ENCODE peak calls at places on chromosomes 13 and 19, in ten cellular contexts. One of them, this sample, is unnamed. For H3K9me3, the result is how much of the 10 kb centered on the place peaks cover.

GRCh38 chr13:112446347-112446861 is 70.2 kb downstream of the SPACA7 start:
- DNase-seq in upper lobe of left lung: peak
- DNase-seq in heart right ventricle: no peak
- DNase-seq in cardiac muscle cell: no peak
- DNase-seq in tibial nerve: no peak
- DNase-seq in breast epithelium: no peak
- DNase-seq in heart left ventricle: no peak
- DNase-seq in AG04450: no peak
- DNase-seq in stomach: peak
- DNase-seq in ascending aorta: no peak
- DNase-seq in this sample: no peak

GRCh38 chr13:44086389-44086788 is 206.7 kb downstream of the LACC1 start:
- DNase-seq in upper lobe of left lung: no peak
- DNase-seq in heart right ventricle: no peak
- DNase-seq in cardiac muscle cell: no peak
- DNase-seq in tibial nerve: no peak
- DNase-seq in breast epithelium: no peak
- DNase-seq in heart left ventricle: no peak
- DNase-seq in AG04450: no peak
- DNase-seq in stomach: no peak
- DNase-seq in ascending aorta: no peak
- DNase-seq in this sample: no peak

GRCh38 chr13:99605417-99606321 is 104.4 kb downstream of the TM9SF2 start:
- DNase-seq in upper lobe of left lung: peak
- DNase-seq in heart right ventricle: peak
- DNase-seq in cardiac muscle cell: peak
- DNase-seq in tibial nerve: no peak
- DNase-seq in breast epithelium: no peak
- DNase-seq in heart left ventricle: peak
- DNase-seq in AG04450: no peak
- DNase-seq in stomach: peak
- DNase-seq in ascending aorta: no peak
- DNase-seq in this sample: peak

GRCh38 chr13:77036294-77036693 is 9.3 kb upstream of the FBXL3 start:
- DNase-seq in upper lobe of left lung: no peak
- DNase-seq in heart right ventricle: no peak
- DNase-seq in cardiac muscle cell: no peak
- DNase-seq in tibial nerve: no peak
- DNase-seq in breast epithelium: no peak
- DNase-seq in heart left ventricle: no peak
- DNase-seq in AG04450: no peak
- DNase-seq in stomach: no peak
- DNase-seq in ascending aorta: no peak
- DNase-seq in this sample: no peak

GRCh38 chr13:112959206-112959605 is 9.8 kb upstream of the MCF2L start:
- DNase-seq in upper lobe of left lung: peak
- DNase-seq in heart right ventricle: peak
- DNase-seq in cardiac muscle cell: no peak
- DNase-seq in tibial nerve: no peak
- DNase-seq in breast epithelium: peak
- DNase-seq in heart left ventricle: peak
- DNase-seq in AG04450: no peak
- DNase-seq in stomach: no peak
- DNase-seq in ascending aorta: no peak
- DNase-seq in this sample: no peak

GRCh38 chr13:76994281-76994680 is 2.4 kb downstream of the CLN5 start:
- DNase-seq in upper lobe of left lung: no peak
- DNase-seq in heart right ventricle: no peak
- DNase-seq in cardiac muscle cell: no peak
- DNase-seq in tibial nerve: no peak
- DNase-seq in breast epithelium: no peak
- DNase-seq in heart left ventricle: no peak
- DNase-seq in AG04450: no peak
- DNase-seq in stomach: no peak
- DNase-seq in ascending aorta: no peak
- DNase-seq in this sample: no peak

GRCh38 chr13:94494021-94494420 is 14.5 kb upstream of the DCT start:
- DNase-seq in upper lobe of left lung: no peak
- DNase-seq in heart right ventricle: no peak
- DNase-seq in cardiac muscle cell: no peak
- DNase-seq in tibial nerve: no peak
- DNase-seq in breast epithelium: no peak
- DNase-seq in heart left ventricle: no peak
- DNase-seq in AG04450: no peak
- DNase-seq in stomach: no peak
- DNase-seq in ascending aorta: no peak
- DNase-seq in this sample: no peak

GRCh38 chr13:74290324-74290773 is 156.1 kb upstream of the KLF12 start:
- DNase-seq in upper lobe of left lung: peak
- DNase-seq in heart right ventricle: peak
- DNase-seq in cardiac muscle cell: peak
- DNase-seq in tibial nerve: no peak
- DNase-seq in breast epithelium: peak
- DNase-seq in heart left ventricle: peak
- DNase-seq in AG04450: peak
- DNase-seq in stomach: no peak
- DNase-seq in ascending aorta: no peak
- DNase-seq in this sample: peak

GRCh38 chr13:111247552-111247951 is 72.9 kb upstream of the TEX29 start:
- DNase-seq in upper lobe of left lung: no peak
- DNase-seq in heart right ventricle: peak
- DNase-seq in cardiac muscle cell: peak
- DNase-seq in tibial nerve: no peak
- DNase-seq in breast epithelium: peak
- DNase-seq in heart left ventricle: no peak
- DNase-seq in AG04450: no peak
- DNase-seq in stomach: peak
- DNase-seq in ascending aorta: no peak
- DNase-seq in this sample: no peak

GRCh38 chr13:111245781-111246384 is 74.6 kb upstream of the TEX29 start:
- DNase-seq in upper lobe of left lung: no peak
- DNase-seq in heart right ventricle: no peak
- DNase-seq in cardiac muscle cell: no peak
- DNase-seq in tibial nerve: no peak
- DNase-seq in breast epithelium: no peak
- DNase-seq in heart left ventricle: no peak
- DNase-seq in AG04450: no peak
- DNase-seq in stomach: no peak
- DNase-seq in ascending aorta: no peak
- DNase-seq in this sample: no peak

GRCh38 chr13:111251646-111252448 is 68.6 kb upstream of the TEX29 start:
- DNase-seq in upper lobe of left lung: no peak
- DNase-seq in heart right ventricle: no peak
- DNase-seq in cardiac muscle cell: peak
- DNase-seq in tibial nerve: no peak
- DNase-seq in breast epithelium: no peak
- DNase-seq in heart left ventricle: no peak
- DNase-seq in AG04450: no peak
- DNase-seq in stomach: no peak
- DNase-seq in ascending aorta: no peak
- DNase-seq in this sample: no peak

GRCh38 chr13:111249637-111250360 is 70.6 kb upstream of the TEX29 start:
- DNase-seq in upper lobe of left lung: no peak
- DNase-seq in heart right ventricle: no peak
- DNase-seq in cardiac muscle cell: no peak
- DNase-seq in tibial nerve: no peak
- DNase-seq in breast epithelium: no peak
- DNase-seq in heart left ventricle: no peak
- DNase-seq in AG04450: no peak
- DNase-seq in stomach: no peak
- DNase-seq in ascending aorta: no peak
- DNase-seq in this sample: no peak

GRCh38 chr13:111248822-111249221 is 71.6 kb upstream of the TEX29 start:
- DNase-seq in upper lobe of left lung: no peak
- DNase-seq in heart right ventricle: no peak
- DNase-seq in cardiac muscle cell: no peak
- DNase-seq in tibial nerve: no peak
- DNase-seq in breast epithelium: no peak
- DNase-seq in heart left ventricle: no peak
- DNase-seq in AG04450: no peak
- DNase-seq in stomach: no peak
- DNase-seq in ascending aorta: no peak
- DNase-seq in this sample: no peak
- H3K27ac ChIP-seq in upper lobe of left lung: no peak
- H3K27ac ChIP-seq in heart right ventricle: peak
- H3K27ac ChIP-seq in cardiac muscle cell: peak
- H3K27ac ChIP-seq in tibial nerve: no peak
- H3K27ac ChIP-seq in breast epithelium: no peak
- H3K27ac ChIP-seq in heart left ventricle: peak
- H3K27ac ChIP-seq in AG04450: no peak
- H3K27ac ChIP-seq in stomach: no peak
- H3K27ac ChIP-seq in ascending aorta: no peak
- H3K27ac ChIP-seq in this sample: no peak

GRCh38 chr19:16327501-16327900 is 2.9 kb downstream of the KLF2 start:
- DNase-seq in upper lobe of left lung: no peak
- DNase-seq in heart right ventricle: no peak
- DNase-seq in cardiac muscle cell: no peak
- DNase-seq in tibial nerve: no peak
- DNase-seq in breast epithelium: no peak
- DNase-seq in heart left ventricle: no peak
- DNase-seq in AG04450: no peak
- DNase-seq in stomach: no peak
- DNase-seq in ascending aorta: no peak
- DNase-seq in this sample: peak

GRCh38 chr19:16330368-16330801 is 5.8 kb downstream of the KLF2 start:
- DNase-seq in upper lobe of left lung: peak
- DNase-seq in heart right ventricle: peak
- DNase-seq in cardiac muscle cell: no peak
- DNase-seq in tibial nerve: no peak
- DNase-seq in breast epithelium: no peak
- DNase-seq in heart left ventricle: peak
- DNase-seq in AG04450: no peak
- DNase-seq in stomach: peak
- DNase-seq in ascending aorta: peak
- DNase-seq in this sample: peak

GRCh38 chr19:16327911-16328823 is 3.5 kb downstream of the KLF2 start:
- DNase-seq in upper lobe of left lung: peak
- DNase-seq in heart right ventricle: peak
- DNase-seq in cardiac muscle cell: no peak
- DNase-seq in tibial nerve: peak
- DNase-seq in breast epithelium: peak
- DNase-seq in heart left ventricle: peak
- DNase-seq in AG04450: peak
- DNase-seq in stomach: peak
- DNase-seq in ascending aorta: peak
- DNase-seq in this sample: peak

GRCh38 chr19:16327131-16327450 is 2.5 kb downstream of the KLF2 start:
- DNase-seq in upper lobe of left lung: no peak
- DNase-seq in heart right ventricle: no peak
- DNase-seq in cardiac muscle cell: no peak
- DNase-seq in tibial nerve: no peak
- DNase-seq in breast epithelium: no peak
- DNase-seq in heart left ventricle: no peak
- DNase-seq in AG04450: no peak
- DNase-seq in stomach: no peak
- DNase-seq in ascending aorta: no peak
- DNase-seq in this sample: no peak

GRCh38 chr19:16328824-16329482 is 4.3 kb downstream of the KLF2 start:
- DNase-seq in upper lobe of left lung: peak
- DNase-seq in heart right ventricle: no peak
- DNase-seq in cardiac muscle cell: no peak
- DNase-seq in tibial nerve: no peak
- DNase-seq in breast epithelium: no peak
- DNase-seq in heart left ventricle: peak
- DNase-seq in AG04450: no peak
- DNase-seq in stomach: no peak
- DNase-seq in ascending aorta: no peak
- DNase-seq in this sample: peak
- TF ChIP-seq CTCF in upper lobe of left lung: no peak
- TF ChIP-seq CTCF in heart right ventricle: no peak
- TF ChIP-seq CTCF in cardiac muscle cell: peak
- TF ChIP-seq CTCF in tibial nerve: no peak
- TF ChIP-seq CTCF in breast epithelium: no peak
- TF ChIP-seq CTCF in heart left ventricle: no peak
- TF ChIP-seq CTCF in AG04450: no peak
- TF ChIP-seq CTCF in stomach: no peak
- TF ChIP-seq CTCF in ascending aorta: no peak
- TF ChIP-seq CTCF in this sample: no peak

GRCh38 chr19:36674201-36674600 is 7.6 kb upstream of the ZNF461 start:
- DNase-seq in upper lobe of left lung: no peak
- DNase-seq in heart right ventricle: no peak
- DNase-seq in cardiac muscle cell: no peak
- DNase-seq in tibial nerve: no peak
- DNase-seq in breast epithelium: no peak
- DNase-seq in heart left ventricle: no peak
- DNase-seq in AG04450: no peak
- DNase-seq in stomach: no peak
- DNase-seq in ascending aorta: no peak
- DNase-seq in this sample: no peak

GRCh38 chr19:36668646-36669045 is 2.0 kb upstream of the ZNF461 start:
- DNase-seq in upper lobe of left lung: no peak
- DNase-seq in heart right ventricle: no peak
- DNase-seq in cardiac muscle cell: no peak
- DNase-seq in tibial nerve: no peak
- DNase-seq in breast epithelium: no peak
- DNase-seq in heart left ventricle: no peak
- DNase-seq in AG04450: no peak
- DNase-seq in stomach: no peak
- DNase-seq in ascending aorta: no peak
- DNase-seq in this sample: no peak

DNA sequence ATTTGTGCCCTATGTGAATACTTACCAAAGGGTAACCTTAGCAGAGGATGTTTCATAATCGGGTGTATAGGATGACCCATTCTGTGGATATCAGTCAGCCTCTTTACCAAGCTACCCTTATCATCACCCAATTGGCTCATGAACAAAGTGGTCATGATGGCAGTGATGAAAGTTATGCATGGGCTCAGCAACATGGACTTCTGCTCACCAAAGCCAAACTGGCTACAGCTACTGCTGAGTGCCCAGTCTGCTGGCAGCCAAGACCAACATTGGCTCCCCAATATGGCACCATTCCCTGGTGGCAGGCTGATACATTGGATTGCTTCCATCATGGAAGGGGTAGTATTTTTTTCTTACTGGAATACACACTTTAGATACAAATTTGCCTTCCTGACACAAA is 5.7 kb upstream of the ZNF461 start:
- DNase-seq in upper lobe of left lung: no peak
- DNase-seq in heart right ventricle: no peak
- DNase-seq in cardiac muscle cell: no peak
- DNase-seq in tibial nerve: no peak
- DNase-seq in breast epithelium: no peak
- DNase-seq in heart left ventricle: no peak
- DNase-seq in AG04450: no peak
- DNase-seq in stomach: no peak
- DNase-seq in ascending aorta: no peak
- DNase-seq in this sample: no peak
- H3K9me3 ChIP-seq in upper lobe of left lung: half or more
- H3K9me3 ChIP-seq in heart right ventricle: under half
- H3K9me3 ChIP-seq in cardiac muscle cell: under half
- H3K9me3 ChIP-seq in tibial nerve: under half
- H3K9me3 ChIP-seq in breast epithelium: half or more
- H3K9me3 ChIP-seq in heart left ventricle: under half
- H3K9me3 ChIP-seq in AG04450: under half
- H3K9me3 ChIP-seq in stomach: half or more
- H3K9me3 ChIP-seq in ascending aorta: under half
- H3K9me3 ChIP-seq in this sample: under half

DNA sequence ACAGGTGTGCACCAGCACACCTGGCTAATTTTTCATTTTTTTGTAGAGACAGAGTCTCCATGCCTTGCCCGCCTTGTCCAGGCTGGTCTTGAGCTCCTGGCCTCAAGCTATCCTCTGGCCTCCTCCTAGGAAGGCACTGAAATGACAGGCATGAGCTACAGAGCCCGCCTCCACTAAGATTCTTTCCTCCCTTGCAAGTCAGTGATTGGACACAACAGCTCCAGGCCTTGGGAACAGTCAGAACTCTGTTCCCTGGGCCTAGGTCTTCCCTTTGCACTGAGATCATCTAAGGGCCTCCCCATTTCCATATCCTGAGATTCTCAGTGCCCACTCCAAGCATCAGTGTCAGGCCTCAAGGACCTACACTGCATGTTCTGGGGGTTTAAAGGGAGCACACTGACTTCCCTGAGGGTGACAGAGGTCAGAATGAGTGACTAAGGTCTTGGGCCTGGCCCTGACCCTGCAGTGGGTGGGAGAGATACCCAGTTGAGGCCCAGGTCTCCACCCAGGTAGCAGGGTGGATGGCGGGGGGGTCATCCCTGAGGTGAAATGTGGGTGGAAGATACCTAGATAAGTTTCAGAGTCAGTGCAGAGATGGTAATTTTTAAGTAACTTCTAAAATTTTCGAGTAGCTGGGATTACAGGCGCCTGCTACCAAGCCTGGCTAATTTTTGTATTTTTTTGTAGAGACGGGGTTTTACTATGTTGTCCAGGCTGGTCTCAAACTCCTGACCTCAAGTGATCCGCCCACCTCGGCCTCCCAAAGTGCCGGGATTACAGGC is 17.3 kb upstream of the ERCC1 start:
- DNase-seq in upper lobe of left lung: no peak
- DNase-seq in heart right ventricle: no peak
- DNase-seq in cardiac muscle cell: peak
- DNase-seq in tibial nerve: no peak
- DNase-seq in breast epithelium: no peak
- DNase-seq in heart left ventricle: no peak
- DNase-seq in AG04450: no peak
- DNase-seq in stomach: no peak
- DNase-seq in ascending aorta: no peak
- DNase-seq in this sample: no peak
- H3K27ac ChIP-seq in upper lobe of left lung: peak
- H3K27ac ChIP-seq in heart right ventricle: peak
- H3K27ac ChIP-seq in cardiac muscle cell: peak
- H3K27ac ChIP-seq in tibial nerve: peak
- H3K27ac ChIP-seq in breast epithelium: peak
- H3K27ac ChIP-seq in heart left ventricle: no peak
- H3K27ac ChIP-seq in AG04450: peak
- H3K27ac ChIP-seq in stomach: peak
- H3K27ac ChIP-seq in ascending aorta: peak
- H3K27ac ChIP-seq in this sample: no peak

This sample was measured in CD4-positive, alpha-beta T cell.